ENCODE peak calls at places on chromosomes 1 and 21, in eight cellular contexts. W is pons, A is breast epithelium, G is A172, F is posterior cingulate gyrus, I is ELR, L is GM06990, D is lower leg skin. Z is an unnamed sample.

GRCh38 chr21:32332463-32332951 is 33.9 kb downstream of the MRAP start:
- DNase-seq in W (no peak), A (no peak), G (no peak), F (no peak), I (no peak), L (no peak), D (no peak), Z (no peak)

GRCh38 chr1:159798893-159799292 is 3.3 kb upstream of the FCRL6 start:
- DNase-seq in W (peak), A (peak), G (peak), F (peak), I (peak), L (no peak), D (peak), Z (no peak)

GRCh38 chr1:9010781-9011323 is 15.4 kb downstream of the SLC2A7 start:
- DNase-seq in W (no peak), A (no peak), G (no peak), F (peak), I (no peak), L (no peak), D (peak), Z (no peak)

GRCh38 chr1:224700915-224701531 is 84.9 kb downstream of the CNIH3 start:
- DNase-seq in W (no peak), A (no peak), G (no peak), F (no peak), I (peak), L (peak), D (no peak), Z (no peak)

GRCh38 chr1:205285391-205286101 is 36.0 kb downstream of the NUAK2 start:
- DNase-seq in W (no peak), A (peak), G (no peak), F (no peak), I (no peak), L (peak), D (no peak), Z (no peak)

GRCh38 chr1:162696286-162696862 is 64.1 kb downstream of the DDR2 start:
- DNase-seq in W (peak), A (peak), G (peak), F (no peak), I (peak), L (no peak), D (peak), Z (peak)

GRCh38 chr1:10594481-10595050 is 119.8 kb downstream of the PEX14 start:
- DNase-seq in W (no peak), A (no peak), G (no peak), F (no peak), I (no peak), L (peak), D (no peak), Z (no peak)

GRCh38 chr1:197469620-197470210 is 201.7 kb downstream of the CRB1 start:
- DNase-seq in W (no peak), A (no peak), G (no peak), F (no peak), I (no peak), L (no peak), D (no peak), Z (no peak)

GRCh38 chr1:221440658-221441057 is 301.2 kb downstream of the DUSP10 start:
- DNase-seq in W (peak), A (no peak), G (peak), F (no peak), I (peak), L (no peak), D (no peak), Z (no peak)

GRCh38 chr1:41152622-41153044 is 89.5 kb downstream of the SCMH1 start:
- DNase-seq in W (no peak), A (no peak), G (peak), F (no peak), I (peak), L (no peak), D (no peak), Z (no peak)

GRCh38 chr1:180953791-180954721 is 41.4 kb downstream of the KIAA1614 start:
- DNase-seq in W (no peak), A (no peak), G (no peak), F (peak), I (peak), L (peak), D (no peak), Z (no peak)

GRCh38 chr1:59747469-59748014 is 67.2 kb upstream of the HOOK1 start:
- DNase-seq in W (no peak), A (no peak), G (no peak), F (no peak), I (no peak), L (no peak), D (no peak), Z (no peak)

GRCh38 chr1:45685308-45686080 is 839 bp downstream of the GPBP1L1 start:
- DNase-seq in W (peak), A (no peak), G (peak), F (no peak), I (peak), L (peak), D (no peak), Z (no peak)

GRCh38 chr21:36068748-36069398 is 951 bp upstream of the CBR1 start:
- DNase-seq in W (no peak), A (no peak), G (no peak), F (no peak), I (no peak), L (no peak), D (no peak), Z (no peak)

GRCh38 chr1:12616709-12617373 is 1.2 kb downstream of the DHRS3 start:
- DNase-seq in W (no peak), A (no peak), G (no peak), F (peak), I (peak), L (no peak), D (no peak), Z (no peak)

GRCh38 chr1:8687053-8687452 is 130.4 kb downstream of the RERE start:
- DNase-seq in W (no peak), A (no peak), G (no peak), F (no peak), I (no peak), L (no peak), D (no peak), Z (no peak)

GRCh38 chr1:115459161-115459560 is 121.1 kb upstream of the NGF start:
- DNase-seq in W (no peak), A (no peak), G (no peak), F (no peak), I (no peak), L (no peak), D (no peak), Z (no peak)

GRCh38 chr1:242129103-242129502 is 130.2 kb upstream of the MAP1LC3C start:
- DNase-seq in W (no peak), A (no peak), G (peak), F (no peak), I (peak), L (no peak), D (no peak), Z (no peak)

GRCh38 chr1:182611787-182612186 is 7.6 kb upstream of the RGS16 start:
- DNase-seq in W (no peak), A (no peak), G (no peak), F (no peak), I (no peak), L (no peak), D (no peak), Z (no peak)

GRCh38 chr21:17498586-17498985 is 14.3 kb upstream of the CXADR start:
- DNase-seq in W (no peak), A (no peak), G (no peak), F (no peak), I (no peak), L (no peak), D (peak), Z (no peak)

GRCh38 chr1:104797982-104798381 is 1048.3 kb downstream of the AMY1C start:
- DNase-seq in W (no peak), A (no peak), G (no peak), F (no peak), I (no peak), L (no peak), D (no peak), Z (no peak)

GRCh38 chr1:67630438-67631045 is 54.5 kb upstream of the GADD45A start:
- DNase-seq in W (no peak), A (no peak), G (peak), F (no peak), I (no peak), L (no peak), D (no peak), Z (no peak)